ENCODE peak calls at places on chromosomes 12 and 14, in eight cellular contexts. N is GM13977, K is body of pancreas, H is mammary epithelial cell, Z is Calu3, D is foreskin fibroblast, L is T1000, F is A172. A is an unnamed sample.

GRCh38 chr12:111816065-111816615 is 25.9 kb upstream of the MAPKAPK5 start:
- DNase-seq in D (no peak), L (no peak), K (no peak), Z (no peak), N (no peak), F (no peak), H (no peak), A (no peak)

GRCh38 chr12:108333898-108334699 is 5.0 kb downstream of the CMKLR1 start:
- DNase-seq in F (peak), Z (no peak), H (peak), D (peak), K (no peak), L (no peak), N (peak), A (no peak)

GRCh38 chr12:754238-754816 is 1.9 kb downstream of the WNK1 start:
- DNase-seq in N (no peak), D (no peak), H (peak), Z (no peak), F (no peak), L (no peak), K (peak), A (peak)

GRCh38 chr14:64841772-64842490 is 37.8 kb downstream of the SPTB start:
- DNase-seq in Z (no peak), N (no peak), H (no peak), F (no peak), L (no peak), K (no peak), D (no peak), A (no peak)

GRCh38 chr12:1691123-1692007 is 495 bp downstream of the ADIPOR2 start:
- DNase-seq in D (no peak), N (peak), H (peak), L (no peak), Z (peak), K (peak), F (peak), A (peak)

GRCh38 chr12:63042646-63043045 is 107.7 kb upstream of the PPM1H start:
- DNase-seq in K (no peak), Z (no peak), H (no peak), D (peak), L (no peak), N (no peak), F (no peak), A (no peak)

GRCh38 chr14:96717116-96717515 is 80.1 kb upstream of the VRK1 start:
- DNase-seq in L (no peak), H (no peak), F (no peak), N (no peak), D (no peak), K (no peak), Z (no peak), A (no peak)

GRCh38 chr12:47753021-47754001 is 5.4 kb downstream of the RAPGEF3 start:
- DNase-seq in D (no peak), L (no peak), K (peak), Z (peak), H (peak), N (no peak), F (peak), A (peak)

GRCh38 chr12:40980346-40981005 is 207.6 kb upstream of the PDZRN4 start:
- DNase-seq in Z (no peak), L (peak), K (no peak), D (no peak), F (peak), H (peak), N (no peak), A (peak)

GRCh38 chr12:93415723-93416464 is 25.9 kb downstream of the UBE2N start:
- DNase-seq in L (no peak), K (no peak), Z (no peak), H (no peak), F (no peak), N (no peak), D (no peak), A (no peak)

GRCh38 chr12:76922821-76923315 is 44.0 kb upstream of the CSRP2 start:
- DNase-seq in Z (no peak), K (no peak), F (no peak), H (no peak), D (peak), N (no peak), L (no peak), A (peak)